ENCODE peak calls at places on chromosomes 7 and 10, in six cellular contexts. A, Z, M, E, U and T are unnamed samples. For H3K4me1, the result is how much of the 10 kb centered on the place peaks cover.

GRCh38 chr7:8226526-8226925 is 35.4 kb downstream of the ICA1 start:
- DNase-seq in A (no peak), Z (no peak), M (no peak), E (no peak), U (no peak), T (no peak)

GRCh38 chr7:88169717-88170320 is 50.0 kb downstream of the SRI start:
- DNase-seq in A (no peak), Z (no peak), M (peak), E (peak), U (no peak), T (no peak)

GRCh38 chr7:157831901-157832810 is 495.4 kb downstream of the DNAJB6 start:
- DNase-seq in A (no peak), Z (no peak), M (no peak), E (no peak), U (peak), T (no peak)

GRCh38 chr10:89213191-89213808 is 6.2 kb upstream of the CH25H start:
- DNase-seq in A (no peak), Z (no peak), M (peak), E (peak), U (no peak), T (no peak)

GRCh38 chr10:30862486-30862885 is 169.2 kb downstream of the ZNF438 start:
- DNase-seq in A (no peak), Z (no peak), M (peak), E (no peak), U (no peak), T (no peak)

GRCh38 chr10:100508691-100509150 is 10.9 kb downstream of the SEC31B start:
- DNase-seq in A (peak), Z (no peak), M (peak), E (peak), U (no peak), T (peak)

GRCh38 chr7:116954443-116954838 is 1.1 kb downstream of the ST7 start:
- DNase-seq in A (no peak), Z (no peak), M (no peak), E (no peak), U (no peak), T (no peak)

GRCh38 chr7:152594801-152595200 is 81.1 kb downstream of the XRCC2 start:
- DNase-seq in A (no peak), Z (no peak), M (no peak), E (no peak), U (peak), T (no peak)

GRCh38 chr10:97229322-97229721 is 43.6 kb upstream of the SLIT1 start:
- DNase-seq in A (no peak), Z (no peak), M (no peak), E (no peak), U (no peak), T (no peak)

GRCh38 chr7:50854247-50854646 is 71.6 kb upstream of the GRB10 start:
- DNase-seq in A (no peak), Z (no peak), M (no peak), E (no peak), U (no peak), T (no peak)

GRCh38 chr7:108331971-108332370 is 124.3 kb downstream of the NRCAM start:
- DNase-seq in A (no peak), Z (no peak), M (no peak), E (no peak), U (no peak), T (peak)

GRCh38 chr10:15374156-15374555 is 3.1 kb upstream of the FAM171A1 start:
- DNase-seq in A (no peak), Z (no peak), M (no peak), E (no peak), U (no peak), T (no peak)

GRCh38 chr7:15446722-15447121 is 115.1 kb downstream of the AGMO start:
- DNase-seq in A (no peak), Z (no peak), M (no peak), E (no peak), U (no peak), T (no peak)

GRCh38 chr7:95602421-95602820 is 6.1 kb upstream of the PDK4 start:
- DNase-seq in A (no peak), Z (no peak), M (no peak), E (no peak), U (no peak), T (no peak)

GRCh38 chr10:132965411-132966057 is 23.2 kb upstream of the CFAP46 start:
- DNase-seq in A (peak), Z (no peak), M (no peak), E (peak), U (no peak), T (no peak)

GRCh38 chr10:32951111-32951510 is 6.9 kb downstream of the ITGB1 start:
- DNase-seq in A (no peak), Z (no peak), M (no peak), E (no peak), U (no peak), T (no peak)

GRCh38 chr7:92366730-92367129 is 80.6 kb upstream of the GATAD1 start:
- DNase-seq in A (no peak), Z (no peak), M (peak), E (no peak), U (no peak), T (no peak)

GRCh38 chr7:7772385-7772784 is 54.0 kb upstream of the RPA3 start:
- DNase-seq in A (no peak), Z (no peak), M (peak), E (peak), U (no peak), T (no peak)

GRCh38 chr10:75019360-75019759 is 92.1 kb upstream of the SAMD8 start:
- DNase-seq in A (no peak), Z (no peak), M (peak), E (peak), U (no peak), T (no peak)

GRCh38 chr7:80243425-80243824 is 108.8 kb downstream of the GNAI1 start:
- DNase-seq in A (no peak), Z (no peak), M (no peak), E (no peak), U (no peak), T (no peak)

GRCh38 chr10:29585488-29585976 is 49.2 kb downstream of the SVIL start:
- DNase-seq in A (peak), Z (no peak), M (no peak), E (peak), U (no peak), T (peak)

GRCh38 chr10:132626761-132627735 is 89.5 kb downstream of the INPP5A start:
- DNase-seq in A (no peak), Z (no peak), M (no peak), E (no peak), U (peak), T (no peak)

GRCh38 chr7:71511361-71511807 is 379.4 kb downstream of the GALNT17 start:
- DNase-seq in A (no peak), Z (no peak), M (no peak), E (no peak), U (no peak), T (no peak)

GRCh38 chr10:23395017-23395416 is 43.9 kb upstream of the OTUD1 start:
- DNase-seq in A (no peak), Z (no peak), M (no peak), E (no peak), U (no peak), T (no peak)

GRCh38 chr7:140453273-140453672 is 26.0 kb downstream of the MKRN1 start:
- DNase-seq in A (no peak), Z (no peak), M (no peak), E (no peak), U (no peak), T (no peak)

GRCh38 chr7:132650498-132650897 is 74.2 kb upstream of the PLXNA4 start:
- DNase-seq in A (no peak), Z (no peak), M (peak), E (no peak), U (no peak), T (no peak)

GRCh38 chr10:23702977-23703414 is 264.1 kb downstream of the OTUD1 start:
- DNase-seq in A (peak), Z (peak), M (peak), E (peak), U (peak), T (peak)

GRCh38 chr7:122532406-122533269 is 166.3 kb downstream of the RNF133 start:
- DNase-seq in A (no peak), Z (no peak), M (no peak), E (peak), U (no peak), T (no peak)

GRCh38 chr7:102426268-102427031 is 6.9 kb upstream of the ORAI2 start:
- DNase-seq in A (no peak), Z (peak), M (no peak), E (no peak), U (no peak), T (no peak)

GRCh38 chr10:48450233-48450810 is 143.8 kb downstream of the MAPK8 start:
- DNase-seq in A (no peak), Z (no peak), M (no peak), E (no peak), U (peak), T (peak)

GRCh38 chr7:140235114-140235513 is 58.3 kb upstream of the KDM7A start:
- DNase-seq in A (no peak), Z (no peak), M (no peak), E (no peak), U (no peak), T (no peak)

GRCh38 chr7:2264158-2264557 is 22.1 kb downstream of the NUDT1 start:
- DNase-seq in A (no peak), Z (no peak), M (no peak), E (no peak), U (no peak), T (no peak)
- H3K4me1 ChIP-seq in A (under half), Z (under half), M (under half), E (under half), U (under half), T (under half)

GRCh38 chr10:114541081-114541833 is 116.8 kb downstream of the ABLIM1 start:
- DNase-seq in A (peak), Z (peak), M (peak), E (peak), U (no peak), T (no peak)

GRCh38 chr10:114540191-114540590 is 117.9 kb downstream of the ABLIM1 start:
- DNase-seq in A (no peak), Z (no peak), M (no peak), E (no peak), U (no peak), T (no peak)

GRCh38 chr10:114537791-114538543 is 120.1 kb downstream of the ABLIM1 start:
- DNase-seq in A (no peak), Z (no peak), M (no peak), E (no peak), U (no peak), T (no peak)

GRCh38 chr10:114538544-114538906 is 119.5 kb downstream of the ABLIM1 start:
- DNase-seq in A (no peak), Z (peak), M (no peak), E (no peak), U (no peak), T (no peak)

DNA sequence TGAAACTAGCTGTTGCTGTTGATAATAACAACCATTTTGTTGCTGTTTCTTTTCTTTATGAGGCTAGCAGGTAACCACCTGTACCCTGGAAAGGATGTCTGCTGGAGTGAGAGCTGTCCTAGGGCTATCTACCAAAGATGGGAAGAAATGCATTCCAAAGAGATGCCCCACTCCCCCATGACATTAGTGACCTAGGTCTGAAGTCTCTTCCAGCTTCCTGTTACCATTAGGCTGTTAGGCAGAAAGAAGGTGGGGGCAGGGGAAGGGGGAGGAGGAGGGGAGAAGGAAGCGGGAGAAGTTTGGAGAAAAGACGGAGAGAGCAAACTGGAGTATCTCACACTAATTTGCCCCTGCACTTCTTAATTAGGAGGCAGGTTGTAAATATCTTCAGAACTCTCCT is 118.5 kb downstream of the ABLIM1 start:
- DNase-seq in A (no peak), Z (no peak), M (no peak), E (no peak), U (no peak), T (no peak)
- H3K4me1 ChIP-seq in A (under half), Z (under half), M (under half), E (under half), U (under half), T (under half)

GRCh38 chr7:322111-322671 is 32.2 kb downstream of the FOXL3 start:
- DNase-seq in A (peak), Z (peak), M (no peak), E (peak), U (peak), T (peak)
- H3K4me1 ChIP-seq in A (under half), Z (under half), M (under half), E (under half), U (under half), T (under half)

GRCh38 chr10:122151121-122151694 is 119.9 kb upstream of the BTBD16 start:
- DNase-seq in A (no peak), Z (no peak), M (no peak), E (no peak), U (no peak), T (no peak)
- H3K4me1 ChIP-seq in A (under half), Z (under half), M (half or more), E (under half), U (under half), T (under half)

DNA sequence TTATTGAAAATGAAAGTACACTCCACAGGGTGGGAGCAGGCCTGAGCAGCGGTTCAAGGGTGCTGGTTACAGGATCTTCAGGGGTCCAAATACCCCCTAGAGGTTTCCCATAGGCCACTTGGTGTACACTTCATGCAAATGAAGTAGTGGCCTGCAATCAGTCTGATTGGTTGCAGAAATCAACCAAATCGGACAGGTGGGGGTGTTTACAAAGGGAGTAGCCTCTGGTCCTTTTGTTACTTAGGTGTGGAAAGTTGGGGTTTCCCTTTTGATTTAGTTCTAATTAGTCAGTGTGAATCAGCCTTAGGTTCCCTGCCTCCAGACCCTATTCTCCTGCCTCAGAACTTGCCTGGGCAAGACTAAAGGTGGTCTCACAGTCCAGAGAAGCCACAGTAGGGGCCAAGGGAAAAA is 49.6 kb downstream of the SYPL1 start:
- DNase-seq in A (no peak), Z (no peak), M (no peak), E (no peak), U (no peak), T (no peak)
- H3K4me1 ChIP-seq in A (under half), Z (under half), M (under half), E (under half), U (under half), T (under half)

GRCh38 chr10:84341538-84341856 is 13.1 kb downstream of the CCSER2 start:
- DNase-seq in A (no peak), Z (no peak), M (no peak), E (no peak), U (no peak), T (no peak)
- H3K4me1 ChIP-seq in A (under half), Z (under half), M (under half), E (under half), U (under half), T (under half)

GRCh38 chr10:87622290-87623004 is 37.2 kb upstream of the PAPSS2 start:
- DNase-seq in A (no peak), Z (no peak), M (no peak), E (no peak), U (no peak), T (no peak)

GRCh38 chr10:87626422-87626892 is 33.2 kb upstream of the PAPSS2 start:
- DNase-seq in A (no peak), Z (no peak), M (no peak), E (no peak), U (no peak), T (no peak)

GRCh38 chr10:87623191-87623590 is 36.5 kb upstream of the PAPSS2 start:
- DNase-seq in A (no peak), Z (no peak), M (no peak), E (no peak), U (no peak), T (no peak)

GRCh38 chr10:87619705-87620104 is 40.0 kb upstream of the PAPSS2 start:
- DNase-seq in A (no peak), Z (no peak), M (peak), E (no peak), U (no peak), T (no peak)

DNA sequence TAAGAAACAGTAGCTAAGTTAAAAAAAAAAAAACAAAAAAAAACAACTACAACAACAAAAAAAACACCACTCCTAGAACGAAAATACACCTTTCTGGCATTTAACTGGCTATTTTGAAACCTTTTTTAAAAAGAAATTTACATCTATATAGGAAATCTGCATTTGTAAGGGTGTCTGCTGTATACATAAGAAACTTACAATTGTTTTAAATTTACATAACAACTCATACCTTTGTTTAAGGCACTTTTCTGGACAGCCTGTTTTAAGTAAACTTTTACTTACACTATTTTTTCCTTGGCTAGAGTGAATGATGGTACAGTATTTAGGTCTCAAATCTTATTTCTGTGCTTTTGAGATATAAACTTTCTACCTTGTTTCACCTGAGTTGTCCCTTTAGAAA is 34.0 kb upstream of the PAPSS2 start:
- DNase-seq in A (no peak), Z (no peak), M (no peak), E (no peak), U (no peak), T (no peak)
- H3K4me1 ChIP-seq in A (under half), Z (under half), M (under half), E (under half), U (under half), T (under half)